ENCODE peak calls at places on chromosomes 3 and 15, in ten cellular contexts. S is transverse colon; J is iris pigment epithelial cell; K is stimulated activated CD4-positive, alpha-beta T cell treated with anti-CD3 and anti-CD28 coated beads, Interleukin-12 subunit alpha, Interleukin-12 subunit beta, amount 100 ng/mL, for 24 hours; D is GDM1; Q is NCI-H2029 treated with DMSO at 0.1 percent for 48 hours; A is CD4-positive, CD25-positive, alpha-beta regulatory T cell; M is Daoy; E is glutamatergic neuron; B is ecto neural progenitor cell. F is an unnamed sample.

GRCh38 chr3:36777424-36778218 is 13.3 kb upstream of the DCLK3 start:
- DNase-seq in S (no peak), J (no peak), K (no peak), D (no peak), Q (no peak), A (no peak), M (no peak), E (no peak), B (no peak), F (no peak)

GRCh38 chr3:126439968-126440708 is 35.6 kb downstream of the ZXDC start:
- DNase-seq in S (no peak), J (no peak), K (no peak), D (no peak), Q (no peak), A (no peak), M (no peak), E (no peak), B (no peak), F (no peak)

GRCh38 chr3:141379250-141379872 is 11.1 kb downstream of the ZBTB38 start:
- DNase-seq in S (no peak), J (no peak), K (no peak), D (no peak), Q (no peak), A (peak; percentile 44), M (no peak), E (no peak), B (no peak), F (no peak)

GRCh38 chr3:114928989-114929620 is 218.0 kb downstream of the ZBTB20 start:
- DNase-seq in S (no peak), J (peak; percentile 26), K (no peak), D (no peak), Q (no peak), A (no peak), M (peak; percentile 14), E (no peak), B (no peak), F (no peak)

GRCh38 chr3:119403201-119403600 is 60.2 kb downstream of the TMEM39A start:
- DNase-seq in S (no peak), J (peak; percentile 30), K (no peak), D (no peak), Q (no peak), A (no peak), M (no peak), E (no peak), B (no peak), F (no peak)

GRCh38 chr15:48602358-48603122 is 43.0 kb downstream of the FBN1 start:
- DNase-seq in S (no peak), J (peak; percentile 86), K (no peak), D (no peak), Q (no peak), A (no peak), M (peak; percentile 69), E (no peak), B (no peak), F (no peak)

GRCh38 chr15:39593071-39594055 is 12.5 kb downstream of the THBS1 start:
- DNase-seq in S (peak; percentile 25), J (no peak), K (no peak), D (no peak), Q (no peak), A (no peak), M (peak; percentile 18), E (no peak), B (no peak), F (no peak)

GRCh38 chr15:57703387-57703786 is 3.1 kb upstream of the POLR2M start:
- DNase-seq in S (no peak), J (peak; percentile 20), K (no peak), D (no peak), Q (peak; percentile 9), A (peak; percentile 56), M (peak; percentile 25), E (no peak), B (no peak), F (peak; percentile 76)

GRCh38 chr3:128603811-128604447 is 46.7 kb downstream of the RPN1 start:
- DNase-seq in S (no peak), J (no peak), K (no peak), D (peak; percentile 93), Q (no peak), A (no peak), M (no peak), E (no peak), B (no peak), F (no peak)

GRCh38 chr15:33330931-33331330 is 20.2 kb downstream of the RYR3 start:
- DNase-seq in S (no peak), J (no peak), K (no peak), D (no peak), Q (peak; percentile 100), A (no peak), M (no peak), E (no peak), B (no peak), F (no peak)

GRCh38 chr3:10949197-10949596 is 43.4 kb upstream of the SLC6A1 start:
- DNase-seq in S (no peak), J (no peak), K (no peak), D (no peak), Q (no peak), A (no peak), M (no peak), E (no peak), B (no peak), F (no peak)

GRCh38 chr3:7445331-7445730 is 584.4 kb downstream of the GRM7 start:
- DNase-seq in S (no peak), J (no peak), K (no peak), D (no peak), Q (no peak), A (no peak), M (no peak), E (no peak), B (no peak), F (no peak)

GRCh38 chr3:33474895-33475294 is 34.7 kb upstream of the UBP1 start:
- DNase-seq in S (no peak), J (no peak), K (no peak), D (no peak), Q (no peak), A (no peak), M (no peak), E (no peak), B (no peak), F (no peak)

GRCh38 chr3:134369861-134370596 is 4.2 kb downstream of the AMOTL2 start:
- DNase-seq in S (no peak), J (no peak), K (no peak), D (no peak), Q (no peak), A (no peak), M (no peak), E (no peak), B (no peak), F (no peak)

GRCh38 chr3:192892981-192893827 is 24.5 kb downstream of the MB21D2 start:
- DNase-seq in S (peak; percentile 39), J (peak; percentile 99), K (peak; percentile 48), D (no peak), Q (no peak), A (peak; percentile 68), M (peak; percentile 97), E (no peak), B (no peak), F (peak; percentile 45)

GRCh38 chr15:68426149-68426548 is 5.8 kb downstream of the ITGA11 start:
- DNase-seq in S (no peak), J (no peak), K (no peak), D (no peak), Q (no peak), A (no peak), M (no peak), E (no peak), B (no peak), F (no peak)

GRCh38 chr3:126313580-126314304 is 43.5 kb downstream of the KLF15 start:
- DNase-seq in S (no peak), J (peak; percentile 12), K (no peak), D (no peak), Q (no peak), A (no peak), M (no peak), E (no peak), B (no peak), F (no peak)